ENCODE peak calls at places on chromosomes 3 and 15, in nine cellular contexts. One of them, this sample, is unnamed.

GRCh38 chr3:184305577-184305976 is 6.5 kb downstream of the PSMD2 start:
- DNase-seq in uterus: no peak
- DNase-seq in H9: no peak
- DNase-seq in kidney: no peak
- DNase-seq in vagina: no peak
- DNase-seq in left ventricle myocardium inferior: no peak
- DNase-seq in adrenal gland: no peak
- DNase-seq in fibroblast of lung: no peak
- DNase-seq in heart left ventricle: no peak
- DNase-seq in this sample: no peak

GRCh38 chr3:163490119-163490518 is 1588.2 kb downstream of the SI start:
- DNase-seq in uterus: no peak
- DNase-seq in left ventricle myocardium inferior: no peak
- DNase-seq in vagina: no peak
- DNase-seq in adrenal gland: peak; percentile 53
- DNase-seq in heart left ventricle: no peak
- DNase-seq in kidney: no peak
- DNase-seq in fibroblast of lung: peak; percentile 2
- DNase-seq in H9: peak; percentile 85
- DNase-seq in this sample: peak; percentile 13

GRCh38 chr3:9225268-9225667 is 24.2 kb downstream of the SRGAP3 start:
- DNase-seq in left ventricle myocardium inferior: no peak
- DNase-seq in vagina: no peak
- DNase-seq in adrenal gland: no peak
- DNase-seq in heart left ventricle: no peak
- DNase-seq in fibroblast of lung: no peak
- DNase-seq in uterus: no peak
- DNase-seq in H9: no peak
- DNase-seq in kidney: no peak
- DNase-seq in this sample: no peak

GRCh38 chr3:127211118-127212060 is 18.5 kb downstream of the PRR23E start:
- DNase-seq in H9: no peak
- DNase-seq in heart left ventricle: no peak
- DNase-seq in uterus: no peak
- DNase-seq in vagina: peak; percentile 54
- DNase-seq in left ventricle myocardium inferior: no peak
- DNase-seq in kidney: no peak
- DNase-seq in fibroblast of lung: no peak
- DNase-seq in adrenal gland: no peak
- DNase-seq in this sample: no peak

GRCh38 chr3:24678441-24678865 is 183.8 kb upstream of the THRB start:
- DNase-seq in uterus: peak; percentile 23
- DNase-seq in adrenal gland: no peak
- DNase-seq in fibroblast of lung: peak; percentile 96
- DNase-seq in kidney: no peak
- DNase-seq in H9: no peak
- DNase-seq in heart left ventricle: no peak
- DNase-seq in left ventricle myocardium inferior: no peak
- DNase-seq in vagina: no peak
- DNase-seq in this sample: peak; percentile 69

GRCh38 chr3:129988429-129988828 is 13.9 kb downstream of the TRH start:
- DNase-seq in left ventricle myocardium inferior: no peak
- DNase-seq in uterus: no peak
- DNase-seq in vagina: no peak
- DNase-seq in adrenal gland: no peak
- DNase-seq in H9: no peak
- DNase-seq in fibroblast of lung: no peak
- DNase-seq in kidney: no peak
- DNase-seq in heart left ventricle: no peak
- DNase-seq in this sample: no peak

GRCh38 chr3:154182975-154183374 is 61.8 kb downstream of the ARHGEF26 start:
- DNase-seq in fibroblast of lung: no peak
- DNase-seq in uterus: no peak
- DNase-seq in adrenal gland: no peak
- DNase-seq in H9: no peak
- DNase-seq in left ventricle myocardium inferior: no peak
- DNase-seq in heart left ventricle: no peak
- DNase-seq in kidney: no peak
- DNase-seq in vagina: no peak
- DNase-seq in this sample: no peak

GRCh38 chr3:178618907-178619306 is 82.7 kb downstream of the KCNMB2 start:
- DNase-seq in kidney: no peak
- DNase-seq in fibroblast of lung: no peak
- DNase-seq in H9: no peak
- DNase-seq in adrenal gland: no peak
- DNase-seq in left ventricle myocardium inferior: no peak
- DNase-seq in vagina: no peak
- DNase-seq in heart left ventricle: no peak
- DNase-seq in uterus: no peak
- DNase-seq in this sample: no peak

GRCh38 chr3:8438507-8439079 is 63.0 kb upstream of the LMCD1 start:
- DNase-seq in fibroblast of lung: no peak
- DNase-seq in kidney: no peak
- DNase-seq in H9: no peak
- DNase-seq in heart left ventricle: no peak
- DNase-seq in adrenal gland: no peak
- DNase-seq in vagina: no peak
- DNase-seq in left ventricle myocardium inferior: no peak
- DNase-seq in uterus: no peak
- DNase-seq in this sample: no peak

GRCh38 chr3:135141092-135141491 is 346.0 kb downstream of the EPHB1 start:
- DNase-seq in vagina: no peak
- DNase-seq in kidney: no peak
- DNase-seq in left ventricle myocardium inferior: no peak
- DNase-seq in fibroblast of lung: no peak
- DNase-seq in heart left ventricle: no peak
- DNase-seq in uterus: no peak
- DNase-seq in H9: no peak
- DNase-seq in adrenal gland: no peak
- DNase-seq in this sample: no peak

GRCh38 chr15:38208779-38209178 is 43.9 kb upstream of the SPRED1 start:
- DNase-seq in left ventricle myocardium inferior: no peak
- DNase-seq in vagina: no peak
- DNase-seq in uterus: no peak
- DNase-seq in heart left ventricle: no peak
- DNase-seq in kidney: no peak
- DNase-seq in H9: no peak
- DNase-seq in fibroblast of lung: no peak
- DNase-seq in adrenal gland: no peak
- DNase-seq in this sample: no peak

GRCh38 chr3:177361042-177361938 is 164.0 kb upstream of the TBL1XR1 start:
- DNase-seq in vagina: no peak
- DNase-seq in kidney: peak; percentile 69
- DNase-seq in H9: no peak
- DNase-seq in left ventricle myocardium inferior: no peak
- DNase-seq in heart left ventricle: no peak
- DNase-seq in uterus: no peak
- DNase-seq in adrenal gland: no peak
- DNase-seq in fibroblast of lung: no peak
- DNase-seq in this sample: no peak

GRCh38 chr3:10753964-10754363 is 62.1 kb upstream of the SLC6A11 start:
- DNase-seq in adrenal gland: peak; percentile 45
- DNase-seq in kidney: no peak
- DNase-seq in left ventricle myocardium inferior: peak; percentile 48
- DNase-seq in vagina: no peak
- DNase-seq in uterus: no peak
- DNase-seq in heart left ventricle: peak; percentile 34
- DNase-seq in H9: peak; percentile 83
- DNase-seq in fibroblast of lung: peak; percentile 32
- DNase-seq in this sample: peak; percentile 37

GRCh38 chr3:130539005-130539404 is 22.0 kb downstream of the COL6A6 start:
- DNase-seq in vagina: no peak
- DNase-seq in uterus: no peak
- DNase-seq in left ventricle myocardium inferior: no peak
- DNase-seq in heart left ventricle: no peak
- DNase-seq in adrenal gland: peak; percentile 50
- DNase-seq in kidney: no peak
- DNase-seq in H9: peak; percentile 73
- DNase-seq in fibroblast of lung: peak; percentile 4
- DNase-seq in this sample: peak; percentile 43

GRCh38 chr15:37638139-37638538 is 296.3 kb upstream of the TMCO5A start:
- DNase-seq in heart left ventricle: no peak
- DNase-seq in fibroblast of lung: peak; percentile 15
- DNase-seq in vagina: no peak
- DNase-seq in adrenal gland: no peak
- DNase-seq in left ventricle myocardium inferior: no peak
- DNase-seq in uterus: no peak
- DNase-seq in kidney: no peak
- DNase-seq in H9: no peak
- DNase-seq in this sample: no peak

GRCh38 chr15:45378149-45378912 is at the start of gene GATM:
- DNase-seq in H9: peak; percentile 79
- DNase-seq in fibroblast of lung: peak; percentile 85
- DNase-seq in heart left ventricle: peak; percentile 87
- DNase-seq in kidney: peak; percentile 94
- DNase-seq in adrenal gland: peak; percentile 87
- DNase-seq in left ventricle myocardium inferior: peak; percentile 85
- DNase-seq in vagina: no peak
- DNase-seq in uterus: peak; percentile 73
- DNase-seq in this sample: peak; percentile 82

GRCh38 chr15:36090276-36090946 is 489.0 kb upstream of the CDIN1 start:
- DNase-seq in left ventricle myocardium inferior: no peak
- DNase-seq in vagina: no peak
- DNase-seq in kidney: no peak
- DNase-seq in heart left ventricle: no peak
- DNase-seq in adrenal gland: no peak
- DNase-seq in fibroblast of lung: no peak
- DNase-seq in H9: no peak
- DNase-seq in uterus: no peak
- DNase-seq in this sample: no peak

GRCh38 chr3:85535517-85535916 is 576.7 kb downstream of the CADM2 start:
- DNase-seq in H9: no peak
- DNase-seq in adrenal gland: no peak
- DNase-seq in left ventricle myocardium inferior: no peak
- DNase-seq in kidney: no peak
- DNase-seq in fibroblast of lung: no peak
- DNase-seq in heart left ventricle: no peak
- DNase-seq in uterus: no peak
- DNase-seq in vagina: no peak
- DNase-seq in this sample: no peak

GRCh38 chr3:14406336-14406735 is 3.9 kb downstream of the SLC6A6 start:
- DNase-seq in fibroblast of lung: no peak
- DNase-seq in left ventricle myocardium inferior: no peak
- DNase-seq in vagina: no peak
- DNase-seq in kidney: no peak
- DNase-seq in uterus: no peak
- DNase-seq in heart left ventricle: no peak
- DNase-seq in adrenal gland: no peak
- DNase-seq in H9: no peak
- DNase-seq in this sample: no peak

GRCh38 chr3:14407203-14407602 is 4.8 kb downstream of the SLC6A6 start:
- DNase-seq in vagina: no peak
- DNase-seq in heart left ventricle: no peak
- DNase-seq in H9: no peak
- DNase-seq in kidney: no peak
- DNase-seq in uterus: no peak
- DNase-seq in fibroblast of lung: no peak
- DNase-seq in adrenal gland: no peak
- DNase-seq in left ventricle myocardium inferior: no peak
- DNase-seq in this sample: no peak

GRCh38 chr3:14405120-14405885 is 2.9 kb downstream of the SLC6A6 start:
- DNase-seq in H9: no peak
- DNase-seq in kidney: no peak
- DNase-seq in fibroblast of lung: peak; percentile 45
- DNase-seq in left ventricle myocardium inferior: no peak
- DNase-seq in adrenal gland: no peak
- DNase-seq in heart left ventricle: no peak
- DNase-seq in uterus: peak; percentile 66
- DNase-seq in vagina: no peak
- DNase-seq in this sample: no peak

GRCh38 chr3:14405886-14406238 is 3.5 kb downstream of the SLC6A6 start:
- DNase-seq in fibroblast of lung: no peak
- DNase-seq in adrenal gland: peak; percentile 60
- DNase-seq in left ventricle myocardium inferior: no peak
- DNase-seq in uterus: no peak
- DNase-seq in vagina: no peak
- DNase-seq in heart left ventricle: no peak
- DNase-seq in kidney: no peak
- DNase-seq in H9: no peak
- DNase-seq in this sample: no peak

DNA sequence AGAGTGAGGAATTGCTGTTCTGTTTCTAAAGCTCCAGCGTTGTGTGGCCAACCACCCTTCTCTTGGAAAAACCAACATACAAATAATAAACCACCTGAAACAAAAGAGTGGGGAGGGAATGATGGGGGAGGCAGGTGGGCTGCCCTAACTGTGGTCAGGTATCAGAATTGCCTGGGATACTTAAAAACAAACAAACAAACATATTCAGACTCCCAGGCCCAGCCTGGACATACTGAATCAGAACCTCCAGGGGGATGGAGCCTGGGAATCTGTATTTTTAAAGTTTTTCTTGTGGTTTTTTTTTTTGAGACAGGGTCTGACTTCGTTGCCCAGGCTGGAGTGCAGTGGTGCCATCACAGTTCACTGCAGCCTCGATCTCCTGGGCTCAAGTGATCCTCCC is 4.4 kb downstream of the SLC6A6 start:
- DNase-seq in heart left ventricle: no peak
- DNase-seq in fibroblast of lung: no peak
- DNase-seq in uterus: no peak
- DNase-seq in kidney: no peak
- DNase-seq in H9: no peak
- DNase-seq in left ventricle myocardium inferior: no peak
- DNase-seq in adrenal gland: no peak
- DNase-seq in vagina: no peak
- DNase-seq in this sample: no peak
- H3K27ac ChIP-seq in heart left ventricle: no peak overlapping the region
- H3K27ac ChIP-seq in fibroblast of lung: no peak overlapping the region
- H3K27ac ChIP-seq in uterus: no peak overlapping the region
- H3K27ac ChIP-seq in kidney: peak overlapping the region; percentile 68
- H3K27ac ChIP-seq in H9: no peak overlapping the region
- H3K27ac ChIP-seq in left ventricle myocardium inferior: peak overlapping the region; percentile 28
- H3K27ac ChIP-seq in adrenal gland: peak overlapping the region; percentile 1
- H3K27ac ChIP-seq in vagina: no peak overlapping the region
- H3K27ac ChIP-seq in this sample: no peak overlapping the region

GRCh38 chr15:39976291-39977274 is 42.7 kb downstream of the EIF2AK4 start:
- DNase-seq in H9: peak; percentile 79
- DNase-seq in uterus: peak; percentile 45
- DNase-seq in kidney: peak; percentile 86
- DNase-seq in left ventricle myocardium inferior: peak; percentile 74
- DNase-seq in fibroblast of lung: peak; percentile 68
- DNase-seq in adrenal gland: peak; percentile 76
- DNase-seq in vagina: no peak
- DNase-seq in heart left ventricle: peak; percentile 73
- DNase-seq in this sample: peak; percentile 55
- TF ChIP-seq CTCF in H9: peak; percentile 60
- TF ChIP-seq CTCF in uterus: peak; percentile 74
- TF ChIP-seq CTCF in kidney: peak; percentile 52
- TF ChIP-seq CTCF in left ventricle myocardium inferior: peak; percentile 64
- TF ChIP-seq CTCF in fibroblast of lung: peak; percentile 58
- TF ChIP-seq CTCF in adrenal gland: peak; percentile 42
- TF ChIP-seq CTCF in vagina: no peak
- TF ChIP-seq CTCF in heart left ventricle: peak; percentile 58
- TF ChIP-seq CTCF in this sample: peak; percentile 79

GRCh38 chr3:151283907-151284461 is 5.6 kb upstream of the P2RY14 start:
- DNase-seq in uterus: peak; percentile 41
- DNase-seq in H9: no peak
- DNase-seq in adrenal gland: no peak
- DNase-seq in left ventricle myocardium inferior: peak; percentile 23
- DNase-seq in fibroblast of lung: peak; percentile 87
- DNase-seq in kidney: no peak
- DNase-seq in vagina: no peak
- DNase-seq in heart left ventricle: peak; percentile 41
- DNase-seq in this sample: no peak
- H3K27ac ChIP-seq in uterus: peak overlapping the region; percentile 51
- H3K27ac ChIP-seq in H9: no peak overlapping the region
- H3K27ac ChIP-seq in adrenal gland: no peak overlapping the region
- H3K27ac ChIP-seq in left ventricle myocardium inferior: peak overlapping the region; percentile 45
- H3K27ac ChIP-seq in fibroblast of lung: no peak overlapping the region
- H3K27ac ChIP-seq in kidney: no peak overlapping the region
- H3K27ac ChIP-seq in vagina: peak overlapping the region; percentile 10
- H3K27ac ChIP-seq in heart left ventricle: peak overlapping the region; percentile 27
- H3K27ac ChIP-seq in this sample: no peak overlapping the region

GRCh38 chr3:51722362-51722761 is 15.5 kb downstream of the GRM2 start:
- DNase-seq in adrenal gland: no peak
- DNase-seq in vagina: no peak
- DNase-seq in uterus: no peak
- DNase-seq in left ventricle myocardium inferior: no peak
- DNase-seq in H9: no peak
- DNase-seq in fibroblast of lung: no peak
- DNase-seq in heart left ventricle: no peak
- DNase-seq in kidney: no peak
- DNase-seq in this sample: no peak
- TF ChIP-seq CTCF in adrenal gland: no peak
- TF ChIP-seq CTCF in vagina: no peak
- TF ChIP-seq CTCF in uterus: no peak
- TF ChIP-seq CTCF in left ventricle myocardium inferior: no peak
- TF ChIP-seq CTCF in H9: peak; percentile 54
- TF ChIP-seq CTCF in fibroblast of lung: no peak
- TF ChIP-seq CTCF in heart left ventricle: no peak
- TF ChIP-seq CTCF in kidney: no peak
- TF ChIP-seq CTCF in this sample: no peak